ENCODE peak calls at places on chromosomes 6 and 20, in six cellular contexts. One of them, this sample, is unnamed.

GRCh38 chr6:43186019-43186418 is 4.0 kb downstream of the CUL9 start:
- DNase-seq in fibroblast of lung: no peak
- DNase-seq in PC-3: no peak
- DNase-seq in breast epithelium: no peak
- DNase-seq in PC-9: no peak
- DNase-seq in stomach: no peak
- DNase-seq in this sample: no peak

GRCh38 chr6:37523412-37523811 is 23.7 kb upstream of the CCDC167 start:
- DNase-seq in PC-3: no peak
- DNase-seq in breast epithelium: no peak
- DNase-seq in fibroblast of lung: no peak
- DNase-seq in PC-9: no peak
- DNase-seq in stomach: no peak
- DNase-seq in this sample: no peak

GRCh38 chr6:33577106-33577535 is 3.0 kb downstream of the BAK1 start:
- DNase-seq in breast epithelium: peak
- DNase-seq in stomach: peak
- DNase-seq in fibroblast of lung: no peak
- DNase-seq in PC-9: no peak
- DNase-seq in PC-3: peak
- DNase-seq in this sample: peak

GRCh38 chr6:111530218-111530617 is 47.2 kb upstream of the REV3L start:
- DNase-seq in stomach: no peak
- DNase-seq in PC-3: no peak
- DNase-seq in PC-9: no peak
- DNase-seq in fibroblast of lung: no peak
- DNase-seq in breast epithelium: no peak
- DNase-seq in this sample: no peak

GRCh38 chr6:143490244-143490643 is 21.3 kb downstream of the FUCA2 start:
- DNase-seq in PC-9: no peak
- DNase-seq in stomach: no peak
- DNase-seq in fibroblast of lung: no peak
- DNase-seq in PC-3: no peak
- DNase-seq in breast epithelium: no peak
- DNase-seq in this sample: no peak

GRCh38 chr6:44407951-44408670 is 20.6 kb downstream of the CDC5L start:
- DNase-seq in PC-3: no peak
- DNase-seq in PC-9: no peak
- DNase-seq in breast epithelium: no peak
- DNase-seq in fibroblast of lung: no peak
- DNase-seq in stomach: no peak
- DNase-seq in this sample: no peak

GRCh38 chr6:45076217-45076616 is 251.9 kb upstream of the RUNX2 start:
- DNase-seq in PC-9: no peak
- DNase-seq in PC-3: no peak
- DNase-seq in fibroblast of lung: peak
- DNase-seq in breast epithelium: no peak
- DNase-seq in stomach: no peak
- DNase-seq in this sample: no peak

GRCh38 chr6:149405823-149406765 is 6.0 kb downstream of the SUMO4 start:
- DNase-seq in PC-9: no peak
- DNase-seq in fibroblast of lung: peak
- DNase-seq in breast epithelium: no peak
- DNase-seq in stomach: no peak
- DNase-seq in PC-3: no peak
- DNase-seq in this sample: no peak

GRCh38 chr6:164502838-164503237 is 806.6 kb downstream of the C6orf118 start:
- DNase-seq in breast epithelium: no peak
- DNase-seq in fibroblast of lung: no peak
- DNase-seq in PC-9: no peak
- DNase-seq in stomach: no peak
- DNase-seq in PC-3: no peak
- DNase-seq in this sample: no peak

GRCh38 chr6:128311944-128312570 is 208.3 kb downstream of the PTPRK start:
- DNase-seq in fibroblast of lung: no peak
- DNase-seq in stomach: no peak
- DNase-seq in PC-9: no peak
- DNase-seq in breast epithelium: no peak
- DNase-seq in PC-3: no peak
- DNase-seq in this sample: no peak

GRCh38 chr6:156963712-156964700 is 186.8 kb downstream of the ARID1B start:
- DNase-seq in fibroblast of lung: peak
- DNase-seq in stomach: no peak
- DNase-seq in breast epithelium: no peak
- DNase-seq in PC-9: no peak
- DNase-seq in PC-3: peak
- DNase-seq in this sample: no peak

GRCh38 chr6:89487864-89488263 is 54.9 kb downstream of the ANKRD6 start:
- DNase-seq in PC-3: no peak
- DNase-seq in fibroblast of lung: no peak
- DNase-seq in stomach: no peak
- DNase-seq in PC-9: no peak
- DNase-seq in breast epithelium: no peak
- DNase-seq in this sample: no peak

GRCh38 chr6:73451166-73452106 is 661 bp downstream of the CGAS start:
- DNase-seq in breast epithelium: no peak
- DNase-seq in PC-3: peak
- DNase-seq in fibroblast of lung: peak
- DNase-seq in stomach: peak
- DNase-seq in PC-9: peak
- DNase-seq in this sample: peak

GRCh38 chr20:1403624-1404023 is 10.8 kb upstream of the FKBP1A start:
- DNase-seq in stomach: no peak
- DNase-seq in fibroblast of lung: no peak
- DNase-seq in breast epithelium: no peak
- DNase-seq in PC-9: no peak
- DNase-seq in PC-3: no peak
- DNase-seq in this sample: no peak

GRCh38 chr6:149895702-149896310 is 2.1 kb downstream of the RAET1E start:
- DNase-seq in PC-3: peak
- DNase-seq in PC-9: peak
- DNase-seq in breast epithelium: no peak
- DNase-seq in stomach: no peak
- DNase-seq in fibroblast of lung: peak
- DNase-seq in this sample: no peak

GRCh38 chr6:35544748-35545361 is 32.2 kb upstream of the TULP1 start:
- DNase-seq in fibroblast of lung: no peak
- DNase-seq in stomach: no peak
- DNase-seq in breast epithelium: no peak
- DNase-seq in PC-3: peak
- DNase-seq in PC-9: no peak
- DNase-seq in this sample: peak

GRCh38 chr20:38129248-38129865 is 35.7 kb downstream of the TGM2 start:
- DNase-seq in PC-9: no peak
- DNase-seq in breast epithelium: no peak
- DNase-seq in PC-3: no peak
- DNase-seq in stomach: no peak
- DNase-seq in fibroblast of lung: no peak
- DNase-seq in this sample: no peak

GRCh38 chr20:63179876-63180275 is 36.1 kb downstream of the YTHDF1 start:
- DNase-seq in fibroblast of lung: no peak
- DNase-seq in stomach: no peak
- DNase-seq in PC-3: no peak
- DNase-seq in PC-9: no peak
- DNase-seq in breast epithelium: no peak
- DNase-seq in this sample: no peak

GRCh38 chr20:47680804-47681529 is 104.3 kb downstream of the SULF2 start:
- DNase-seq in breast epithelium: no peak
- DNase-seq in stomach: no peak
- DNase-seq in fibroblast of lung: no peak
- DNase-seq in PC-3: peak
- DNase-seq in PC-9: no peak
- DNase-seq in this sample: no peak

GRCh38 chr6:119445666-119446622 is 96.4 kb upstream of the MAN1A1 start:
- DNase-seq in PC-3: peak
- DNase-seq in fibroblast of lung: peak
- DNase-seq in PC-9: peak
- DNase-seq in breast epithelium: no peak
- DNase-seq in stomach: no peak
- DNase-seq in this sample: peak

GRCh38 chr20:24999568-24999967 is 7.0 kb upstream of the APMAP start:
- DNase-seq in fibroblast of lung: no peak
- DNase-seq in breast epithelium: no peak
- DNase-seq in PC-3: no peak
- DNase-seq in PC-9: no peak
- DNase-seq in stomach: no peak
- DNase-seq in this sample: no peak

GRCh38 chr20:42277203-42277602 is 659.0 kb upstream of the CHD6 start:
- DNase-seq in PC-3: no peak
- DNase-seq in PC-9: no peak
- DNase-seq in fibroblast of lung: no peak
- DNase-seq in breast epithelium: no peak
- DNase-seq in stomach: no peak
- DNase-seq in this sample: no peak

GRCh38 chr6:11431455-11431937 is 106.1 kb upstream of the TMEM170B start:
- DNase-seq in PC-9: no peak
- DNase-seq in breast epithelium: no peak
- DNase-seq in PC-3: no peak
- DNase-seq in stomach: no peak
- DNase-seq in fibroblast of lung: no peak
- DNase-seq in this sample: no peak

GRCh38 chr6:121285041-121285440 is 49.2 kb downstream of the TBC1D32 start:
- DNase-seq in breast epithelium: no peak
- DNase-seq in stomach: no peak
- DNase-seq in PC-9: no peak
- DNase-seq in PC-3: no peak
- DNase-seq in fibroblast of lung: peak
- DNase-seq in this sample: no peak

GRCh38 chr6:43181942-43182860 is at the start of gene CUL9:
- DNase-seq in stomach: peak
- DNase-seq in PC-9: peak
- DNase-seq in PC-3: peak
- DNase-seq in breast epithelium: peak
- DNase-seq in fibroblast of lung: peak
- DNase-seq in this sample: peak

DNA sequence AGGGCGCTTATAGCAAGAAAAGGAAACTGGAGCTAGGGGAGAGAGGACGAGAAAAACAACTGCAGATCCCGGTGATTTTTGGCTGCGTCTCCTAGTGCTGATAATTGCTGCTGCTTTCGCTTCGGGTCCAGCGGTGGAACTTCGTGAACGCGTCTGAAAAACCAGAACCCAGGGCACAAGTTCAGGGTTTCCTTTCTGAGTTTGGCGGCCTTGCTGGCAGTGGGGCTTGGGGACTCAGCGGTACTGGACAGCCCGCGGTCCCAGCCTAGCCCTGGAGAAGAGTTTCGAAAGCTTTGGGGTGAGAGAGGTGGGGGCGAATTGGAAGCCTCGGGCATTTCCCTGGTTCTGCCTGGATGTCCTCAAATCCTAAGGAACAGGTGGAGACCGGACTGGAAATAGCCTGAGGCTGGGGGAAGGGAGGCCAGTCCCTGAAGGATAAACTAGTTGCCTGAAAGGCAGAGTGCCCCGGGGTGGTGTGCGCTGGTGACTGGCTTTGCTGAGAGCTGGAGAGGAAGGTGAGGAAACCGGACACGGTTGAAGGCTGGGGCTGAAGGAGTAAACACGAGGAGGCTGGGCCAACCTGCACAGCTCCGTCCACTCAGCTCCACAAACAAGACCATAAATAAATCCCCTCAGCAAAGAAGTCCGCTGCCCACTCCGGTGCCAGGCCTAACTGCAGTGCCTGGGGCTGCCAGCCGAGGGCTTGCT is 857 bp downstream of the GMPR start:
- DNase-seq in breast epithelium: no peak
- DNase-seq in fibroblast of lung: peak
- DNase-seq in stomach: peak
- DNase-seq in PC-9: no peak
- DNase-seq in PC-3: peak
- DNase-seq in this sample: peak
- H3K27ac ChIP-seq in breast epithelium: peak
- H3K27ac ChIP-seq in fibroblast of lung: peak
- H3K27ac ChIP-seq in stomach: peak
- H3K27ac ChIP-seq in PC-9: no peak
- H3K27ac ChIP-seq in PC-3: no peak
- H3K27ac ChIP-seq in this sample: peak

DNA sequence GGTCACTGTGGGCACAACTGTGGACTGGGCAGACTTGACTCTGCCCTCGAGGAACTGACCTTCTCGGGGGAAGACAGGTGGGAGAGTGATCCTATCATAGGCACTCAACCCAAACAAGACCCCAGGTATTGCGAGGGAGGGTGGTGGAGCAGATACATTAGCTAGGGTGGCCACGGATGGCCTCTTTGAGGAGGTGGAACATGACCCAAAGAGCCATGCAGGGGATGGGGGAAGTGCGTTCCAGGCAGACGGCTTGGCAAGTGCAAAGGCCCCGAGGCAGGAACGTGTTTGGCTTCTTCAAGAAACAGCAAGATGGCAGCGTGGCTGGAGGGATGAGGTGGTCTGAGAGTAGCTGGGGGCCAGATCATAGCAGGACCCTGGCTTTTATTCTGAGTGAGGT is 167.6 kb downstream of the NFATC2 start:
- DNase-seq in PC-9: no peak
- DNase-seq in PC-3: no peak
- DNase-seq in breast epithelium: no peak
- DNase-seq in fibroblast of lung: no peak
- DNase-seq in stomach: no peak
- DNase-seq in this sample: no peak
- TF ChIP-seq CTCF in PC-9: no peak
- TF ChIP-seq CTCF in PC-3: no peak
- TF ChIP-seq CTCF in breast epithelium: no peak
- TF ChIP-seq CTCF in fibroblast of lung: no peak
- TF ChIP-seq CTCF in stomach: no peak
- TF ChIP-seq CTCF in this sample: no peak

GRCh38 chr6:129498950-129499870 is 210.8 kb downstream of the ARHGAP18 start:
- DNase-seq in breast epithelium: no peak
- DNase-seq in stomach: no peak
- DNase-seq in PC-9: peak
- DNase-seq in fibroblast of lung: peak
- DNase-seq in PC-3: peak
- DNase-seq in this sample: peak
- H3K27ac ChIP-seq in breast epithelium: peak
- H3K27ac ChIP-seq in stomach: no peak
- H3K27ac ChIP-seq in PC-9: no peak
- H3K27ac ChIP-seq in fibroblast of lung: no peak
- H3K27ac ChIP-seq in PC-3: peak
- H3K27ac ChIP-seq in this sample: peak

DNA sequence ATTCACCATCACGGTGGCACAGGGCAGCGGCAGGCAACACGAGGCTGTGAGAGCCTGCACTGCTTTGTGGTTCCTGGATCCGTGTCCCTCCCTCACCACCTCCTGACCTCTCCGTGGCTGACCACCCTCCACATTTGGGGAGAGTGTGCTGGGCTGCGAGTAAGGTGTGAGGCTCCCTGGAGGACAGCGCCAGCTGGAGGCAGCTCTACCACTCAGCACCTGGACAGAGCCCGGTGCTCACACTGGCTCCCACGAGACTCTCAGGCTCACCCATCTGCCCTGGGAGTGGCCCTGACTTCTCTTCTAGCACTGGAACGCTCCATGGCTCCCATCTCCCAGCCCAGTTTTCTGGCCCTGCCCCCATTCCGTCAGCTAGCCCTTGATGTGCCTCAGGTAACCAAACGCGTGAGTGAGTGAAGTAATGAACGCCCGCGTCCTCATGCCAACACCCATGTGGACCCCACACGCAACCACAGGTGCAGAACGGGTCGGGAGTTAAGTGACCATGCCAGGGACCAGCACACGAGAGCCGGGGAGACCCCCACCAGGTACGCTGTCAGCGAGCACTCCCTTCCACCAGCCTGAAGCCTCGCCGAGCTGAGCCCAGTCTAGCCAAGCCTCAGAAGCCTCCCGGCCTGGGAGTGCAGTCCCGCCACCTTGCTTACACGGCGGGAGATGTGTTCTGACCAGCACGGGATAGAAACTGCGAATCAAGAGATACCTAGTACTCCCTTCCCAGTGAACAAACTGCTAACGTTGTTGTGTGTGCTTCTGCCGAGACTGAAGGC is 137.2 kb downstream of the WDR27 start:
- DNase-seq in fibroblast of lung: no peak
- DNase-seq in breast epithelium: no peak
- DNase-seq in stomach: no peak
- DNase-seq in PC-9: no peak
- DNase-seq in PC-3: no peak
- DNase-seq in this sample: no peak
- TF ChIP-seq CTCF in fibroblast of lung: no peak
- TF ChIP-seq CTCF in breast epithelium: no peak
- TF ChIP-seq CTCF in stomach: no peak
- TF ChIP-seq CTCF in PC-9: no peak
- TF ChIP-seq CTCF in PC-3: no peak
- TF ChIP-seq CTCF in this sample: no peak